ENCODE peak calls at places on chromosome 17, in nine cellular contexts. F is PC-9, O is esophagus squamous epithelium, Y is suprapubic skin, N is cardiac muscle cell, I is colonic mucosa, A is stomach, H is MM.1S, X is uterus. T is an unnamed sample.

GRCh38 chr17:7173687-7174602 is 5.2 kb downstream of the ASGR1 start:
- DNase-seq in X (peak; percentile 37), N (peak; percentile 56), H (no peak), I (peak; percentile 57), O (no peak), F (no peak), Y (peak; percentile 62), A (peak; percentile 68), T (no peak)

GRCh38 chr17:62101519-62101918 is 36.4 kb upstream of the MED13 start:
- DNase-seq in I (no peak), X (no peak), A (no peak), F (no peak), O (no peak), N (no peak), H (no peak), Y (no peak), T (no peak)

GRCh38 chr17:52271781-52272180 is 113.3 kb upstream of the CA10 start:
- DNase-seq in I (no peak), O (no peak), A (no peak), H (no peak), X (no peak), F (no peak), N (no peak), Y (no peak), T (no peak)

GRCh38 chr17:69672924-69673323 is 258.4 kb downstream of the MAP2K6 start:
- DNase-seq in A (no peak), H (no peak), N (peak; percentile 61), X (no peak), F (no peak), Y (no peak), O (no peak), I (no peak), T (no peak)

GRCh38 chr17:50935201-50936124 is 69.3 kb upstream of the TOB1 start:
- DNase-seq in X (no peak), F (peak; percentile 82), A (peak; percentile 94), I (no peak), O (no peak), Y (peak; percentile 80), H (no peak), N (no peak), T (no peak)

GRCh38 chr17:66855204-66855603 is 20.3 kb downstream of the CACNG5 start:
- DNase-seq in H (no peak), F (peak; percentile 32), N (peak; percentile 10), Y (no peak), I (peak; percentile 39), A (no peak), X (no peak), O (no peak), T (peak; percentile 73)

GRCh38 chr17:68318103-68318991 is 27.1 kb downstream of the ARSG start:
- DNase-seq in F (peak; percentile 71), H (no peak), Y (no peak), N (peak; percentile 55), I (no peak), O (no peak), X (no peak), A (peak; percentile 31), T (no peak)

GRCh38 chr17:68057531-68057952 is 22.0 kb downstream of the KPNA2 start:
- DNase-seq in Y (no peak), H (peak; percentile 29), F (peak; percentile 26), O (no peak), A (peak; percentile 31), N (peak; percentile 51), I (peak; percentile 46), X (no peak), T (no peak)

GRCh38 chr17:31013844-31014243 is 43.0 kb downstream of the RNF135 start:
- DNase-seq in N (no peak), F (no peak), A (no peak), O (no peak), I (no peak), X (no peak), H (no peak), Y (no peak), T (no peak)

GRCh38 chr17:3845361-3845753 is 689 bp downstream of the NCBP3 start:
- DNase-seq in A (no peak), F (peak; percentile 30), N (peak; percentile 19), Y (no peak), O (no peak), X (no peak), H (peak; percentile 32), I (no peak), T (no peak)

GRCh38 chr17:42132941-42133340 is 10.3 kb downstream of the HSPB9 start:
- DNase-seq in Y (no peak), I (peak; percentile 77), H (peak; percentile 66), O (no peak), F (peak; percentile 41), N (peak; percentile 80), A (peak; percentile 81), X (no peak), T (no peak)

GRCh38 chr17:73820686-73821448 is 176.6 kb upstream of the SDK2 start:
- DNase-seq in H (no peak), I (peak; percentile 37), O (no peak), X (no peak), N (peak; percentile 22), Y (no peak), F (no peak), A (peak; percentile 33), T (no peak)

GRCh38 chr17:50872710-50873424 is 6.7 kb upstream of the TOB1 start:
- DNase-seq in A (peak; percentile 48), H (peak; percentile 67), N (peak; percentile 71), O (no peak), Y (no peak), F (no peak), I (no peak), X (no peak), T (no peak)

GRCh38 chr17:72387487-72387886 is 266.7 kb downstream of the SOX9 start:
- DNase-seq in A (no peak), Y (no peak), N (peak; percentile 85), I (no peak), F (peak; percentile 32), O (no peak), X (no peak), H (no peak), T (no peak)

GRCh38 chr17:72386619-72387237 is 265.9 kb downstream of the SOX9 start:
- DNase-seq in X (no peak), F (no peak), I (no peak), N (no peak), H (no peak), O (no peak), Y (no peak), A (no peak), T (no peak)

GRCh38 chr17:72390675-72391501 is 270.1 kb downstream of the SOX9 start:
- DNase-seq in Y (no peak), I (no peak), A (no peak), N (no peak), X (no peak), F (no peak), O (no peak), H (no peak), T (no peak)

GRCh38 chr17:72387969-72388368 is 267.1 kb downstream of the SOX9 start:
- DNase-seq in N (no peak), Y (no peak), A (no peak), O (no peak), X (no peak), I (no peak), H (no peak), F (no peak), T (no peak)

GRCh38 chr17:72388765-72389473 is 268.1 kb downstream of the SOX9 start:
- DNase-seq in Y (no peak), O (no peak), A (no peak), N (peak; percentile 33), X (no peak), H (peak; percentile 93), F (peak; percentile 86), I (no peak), T (no peak)
- H3K4me1 ChIP-seq in Y (no peaks in the 10 kb centered on the region), O (no peaks in the 10 kb centered on the region), A (peaks cover 7% of the 10 kb centered on the region), N (no peaks in the 10 kb centered on the region), X (no peaks in the 10 kb centered on the region), H (peaks cover 46% of the 10 kb centered on the region), F (peaks cover 86% of the 10 kb centered on the region), I (no peaks in the 10 kb centered on the region), T (no peaks in the 10 kb centered on the region)

GRCh38 chr17:80270836-80271235 is 10.2 kb downstream of the RNF213 start:
- DNase-seq in O (no peak), N (peak; percentile 52), I (no peak), Y (no peak), A (no peak), X (no peak), F (peak; percentile 15), H (no peak), T (peak; percentile 63)

GRCh38 chr17:80269405-80269807 is 8.8 kb downstream of the RNF213 start:
- DNase-seq in A (no peak), F (no peak), N (no peak), Y (no peak), I (no peak), O (no peak), H (no peak), X (no peak), T (no peak)

GRCh38 chr17:80272366-80272765 is 11.7 kb downstream of the RNF213 start:
- DNase-seq in X (no peak), A (no peak), F (no peak), N (no peak), Y (no peak), H (no peak), I (no peak), O (no peak), T (no peak)

GRCh38 chr17:80268427-80268826 is 7.8 kb downstream of the RNF213 start:
- DNase-seq in F (no peak), I (no peak), O (no peak), A (no peak), Y (no peak), N (no peak), X (no peak), H (no peak), T (no peak)

GRCh38 chr17:80270104-80270503 is 9.5 kb downstream of the RNF213 start:
- DNase-seq in H (no peak), N (no peak), Y (no peak), O (no peak), I (no peak), X (no peak), F (no peak), A (no peak), T (no peak)
- H3K4me3 ChIP-seq in H (no peak overlapping the region), N (no peak overlapping the region), Y (no peak overlapping the region), O (no peak overlapping the region), I (no peak overlapping the region), X (no peak overlapping the region), F (no peak overlapping the region), A (no peak overlapping the region), T (no peak overlapping the region)

DNA sequence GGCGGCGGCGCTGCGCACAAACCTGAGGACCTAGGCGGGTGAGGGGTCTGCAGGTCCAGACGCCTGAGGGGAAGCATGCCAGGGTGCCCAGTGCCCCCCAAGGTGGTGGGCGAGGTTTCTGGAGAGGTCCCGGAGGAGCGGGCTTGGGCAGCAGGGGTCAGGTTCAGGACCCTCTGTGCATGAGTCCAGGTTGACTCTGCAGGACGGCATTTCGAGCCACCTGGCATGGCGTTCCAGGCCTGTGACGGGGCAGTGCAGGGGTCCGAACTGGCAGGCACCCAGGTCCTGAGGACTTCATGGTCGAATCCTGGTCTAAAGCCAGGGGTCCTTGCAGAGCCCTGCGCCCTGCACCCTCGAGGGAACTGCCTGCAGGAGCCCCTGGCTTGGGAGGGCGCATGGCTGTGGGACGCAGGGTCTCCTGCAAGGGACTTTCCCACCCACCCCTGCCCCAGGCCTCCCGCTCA is 3.5 kb downstream of the SLC16A3 start:
- DNase-seq in I (no peak), N (no peak), H (no peak), A (no peak), F (no peak), Y (no peak), X (peak; percentile 27), O (no peak), T (no peak)
- H3K4me1 ChIP-seq in I (peaks cover 21% of the 10 kb centered on the region), N (peaks cover 33% of the 10 kb centered on the region), H (peaks cover 12% of the 10 kb centered on the region), A (peaks cover 55% of the 10 kb centered on the region), F (peaks cover 41% of the 10 kb centered on the region), Y (peaks cover 75% of the 10 kb centered on the region), X (no peaks in the 10 kb centered on the region), O (peaks cover 49% of the 10 kb centered on the region), T (peaks cover 22% of the 10 kb centered on the region)

GRCh38 chr17:78174870-78175642 is 6.7 kb downstream of the SYNGR2 start:
- DNase-seq in A (peak; percentile 62), N (no peak), O (no peak), X (no peak), H (no peak), F (no peak), I (peak; percentile 69), Y (no peak), T (no peak)
- H3K4me3 ChIP-seq in A (peak overlapping the region; percentile 3), N (no peak overlapping the region), O (peak overlapping the region; percentile 23), X (no peak overlapping the region), H (no peak overlapping the region), F (no peak overlapping the region), I (no peak overlapping the region), Y (no peak overlapping the region), T (no peak overlapping the region)

T was measured in HAP-1.